ENCODE peak calls at places on chromosomes 4 and X, in eight cellular contexts. P is left lung; L is GM20000; Q is CD4-positive, alpha-beta T cell; B is choroid plexus epithelial cell; D is endothelial cell; V is nephron progenitor cell; Z is ovary. A is an unnamed sample.

GRCh38 chrX:72080800-72081199 is 50.9 kb downstream of the RTL5 start:
- DNase-seq in P (no peak), L (no peak), Q (no peak), B (no peak), D (no peak), V (no peak), Z (no peak), A (no peak)

GRCh38 chr4:3833326-3833989 is 67.3 kb downstream of the ADRA2C start:
- DNase-seq in P (peak), L (no peak), Q (no peak), B (no peak), D (no peak), V (no peak), Z (no peak), A (no peak)

GRCh38 chr4:170089743-170090666 is at the start of gene AADAT:
- DNase-seq in P (peak), L (peak), Q (no peak), B (peak), D (peak), V (peak), Z (peak), A (peak)

GRCh38 chrX:11355259-11355909 is 62.2 kb downstream of the AMELX start:
- DNase-seq in P (no peak), L (no peak), Q (no peak), B (no peak), D (no peak), V (no peak), Z (no peak), A (no peak)

GRCh38 chrX:18146954-18147353 is 73.7 kb downstream of the BEND2 start:
- DNase-seq in P (no peak), L (peak), Q (no peak), B (peak), D (peak), V (peak), Z (no peak), A (peak)

GRCh38 chr4:125594203-125594602 is 279.4 kb downstream of the FAT4 start:
- DNase-seq in P (no peak), L (no peak), Q (no peak), B (peak), D (no peak), V (no peak), Z (no peak), A (no peak)

GRCh38 chr4:122832732-122833131 is 6.1 kb downstream of the FGF2 start:
- DNase-seq in P (no peak), L (no peak), Q (no peak), B (peak), D (no peak), V (no peak), Z (no peak), A (no peak)

GRCh38 chr4:15414601-15415091 is 13.2 kb upstream of the C1QTNF7 start:
- DNase-seq in P (no peak), L (no peak), Q (no peak), B (peak), D (no peak), V (no peak), Z (no peak), A (no peak)

GRCh38 chr4:145805490-145805889 is 125.5 kb downstream of the C4orf51 start:
- DNase-seq in P (no peak), L (no peak), Q (no peak), B (peak), D (peak), V (no peak), Z (no peak), A (no peak)

GRCh38 chr4:109560687-109561452 is 824 bp downstream of the MCUB start:
- DNase-seq in P (peak), L (peak), Q (peak), B (peak), D (no peak), V (peak), Z (peak), A (peak)

GRCh38 chr4:151133311-151133710 is 33.9 kb downstream of the RPS3A start:
- DNase-seq in P (no peak), L (no peak), Q (no peak), B (no peak), D (no peak), V (no peak), Z (no peak), A (no peak)

GRCh38 chrX:9163153-9163790 is 129.3 kb upstream of the FAM9B start:
- DNase-seq in P (no peak), L (no peak), Q (no peak), B (peak), D (no peak), V (no peak), Z (no peak), A (no peak)

GRCh38 chr4:185573651-185574199 is 38.4 kb upstream of the PDLIM3 start:
- DNase-seq in P (no peak), L (no peak), Q (no peak), B (peak), D (peak), V (peak), Z (no peak), A (no peak)

GRCh38 chr4:15479089-15479912 is 9.6 kb downstream of the CC2D2A start:
- DNase-seq in P (no peak), L (peak), Q (no peak), B (peak), D (peak), V (peak), Z (peak), A (peak)

GRCh38 chr4:28435346-28435745 is 1574.7 kb downstream of the STIM2 start:
- DNase-seq in P (no peak), L (no peak), Q (no peak), B (no peak), D (no peak), V (no peak), Z (no peak), A (no peak)

GRCh38 chr4:99300934-99301333 is 10.1 kb upstream of the ADH1A start:
- DNase-seq in P (no peak), L (no peak), Q (no peak), B (peak), D (no peak), V (no peak), Z (peak), A (peak)

GRCh38 chr4:69089388-69089787 is 6.9 kb upstream of the UGT2B7 start:
- DNase-seq in P (no peak), L (no peak), Q (no peak), B (no peak), D (no peak), V (no peak), Z (no peak), A (no peak)

GRCh38 chrX:54786972-54787371 is 11.1 kb downstream of the ITIH6 start:
- DNase-seq in P (no peak), L (peak), Q (peak), B (no peak), D (no peak), V (peak), Z (no peak), A (no peak)

GRCh38 chr4:119040711-119041185 is 94.9 kb upstream of the MYOZ2 start:
- DNase-seq in P (no peak), L (no peak), Q (no peak), B (peak), D (no peak), V (no peak), Z (no peak), A (peak)

GRCh38 chrX:123738378-123738955 is 5.6 kb upstream of the THOC2 start:
- DNase-seq in P (no peak), L (no peak), Q (no peak), B (no peak), D (no peak), V (no peak), Z (no peak), A (no peak)

GRCh38 chrX:65985922-65986588 is 53.8 kb downstream of the VSIG4 start:
- DNase-seq in P (no peak), L (peak), Q (no peak), B (peak), D (peak), V (peak), Z (no peak), A (peak)

DNA sequence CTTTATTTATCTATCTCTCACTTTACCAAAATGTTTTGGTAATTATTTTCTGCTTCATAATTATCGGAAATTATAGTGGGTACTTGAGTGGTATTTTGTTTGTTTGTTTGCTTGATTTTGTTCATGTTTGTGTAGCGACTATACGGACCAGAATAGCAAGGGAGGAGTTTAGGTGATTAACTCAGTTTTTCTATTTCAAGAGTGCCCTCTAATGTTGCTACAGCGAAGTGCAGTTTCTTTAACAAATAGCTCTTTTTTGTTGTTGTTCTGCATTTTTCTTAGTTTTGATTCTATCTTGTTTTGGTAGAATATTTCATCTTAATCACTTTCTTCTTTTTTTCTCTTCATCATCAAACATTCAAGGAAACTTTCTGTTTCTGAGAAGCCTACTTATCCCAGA is 40.8 kb upstream of the QRFPR start:
- DNase-seq in P (no peak), L (no peak), Q (no peak), B (peak), D (no peak), V (no peak), Z (no peak), A (no peak)
- TF ChIP-seq CTCF in P (peak), L (no peak), Q (no peak), B (peak), D (peak), V (no peak), Z (no peak), A (peak)

DNA sequence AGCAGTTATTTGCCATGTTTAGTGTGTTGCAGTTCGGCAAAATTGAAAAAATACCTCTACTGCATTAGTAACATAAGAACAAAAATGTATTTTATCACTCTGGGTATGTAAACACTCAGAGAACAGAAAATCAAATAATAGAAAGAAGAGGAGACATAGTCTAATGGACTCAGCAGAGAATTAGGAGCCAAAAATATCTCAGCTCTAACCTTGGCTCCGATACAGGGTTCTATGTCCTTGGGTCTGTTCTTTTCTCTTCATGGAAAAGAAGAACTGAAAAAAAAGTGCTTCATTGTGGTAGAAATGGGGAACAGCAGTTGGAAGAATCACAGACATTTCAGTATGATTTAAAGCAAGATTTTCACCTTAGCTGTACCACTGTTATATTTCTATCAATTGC is 240.5 kb upstream of the CXXC4 start:
- DNase-seq in P (no peak), L (no peak), Q (no peak), B (no peak), D (no peak), V (no peak), Z (no peak), A (no peak)
- TF ChIP-seq CTCF in P (no peak), L (no peak), Q (no peak), B (no peak), D (no peak), V (no peak), Z (no peak), A (no peak)

GRCh38 chr4:907691-908437 is 24.3 kb downstream of the GAK start:
- DNase-seq in P (peak), L (no peak), Q (no peak), B (peak), D (no peak), V (no peak), Z (no peak), A (peak)

GRCh38 chr4:911221-911751 is 20.8 kb downstream of the GAK start:
- DNase-seq in P (peak), L (no peak), Q (no peak), B (no peak), D (no peak), V (no peak), Z (no peak), A (no peak)

GRCh38 chr4:910366-911091 is 21.6 kb downstream of the GAK start:
- DNase-seq in P (peak), L (no peak), Q (no peak), B (no peak), D (no peak), V (no peak), Z (no peak), A (no peak)

GRCh38 chr4:909131-909571 is 23.0 kb downstream of the GAK start:
- DNase-seq in P (peak), L (no peak), Q (no peak), B (no peak), D (no peak), V (no peak), Z (no peak), A (no peak)

DNA sequence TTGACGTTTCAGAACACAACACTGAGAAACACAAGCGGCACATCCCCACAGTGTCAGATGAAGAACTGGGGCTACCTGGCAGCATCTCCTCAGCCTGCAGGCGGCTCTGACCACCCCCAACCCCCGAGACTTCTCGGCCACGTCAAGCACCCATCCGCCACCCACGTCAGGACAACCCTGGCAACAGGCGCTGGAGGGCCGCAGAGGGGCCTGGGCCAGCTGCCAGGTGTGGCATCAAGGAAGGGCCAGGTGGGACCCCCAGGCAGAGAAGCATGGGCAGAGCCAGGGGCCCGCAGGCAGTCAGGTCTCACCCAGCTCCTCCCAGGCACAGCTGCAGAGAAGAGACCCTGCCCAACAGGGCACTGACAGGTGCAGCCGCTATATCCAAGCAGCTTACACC is 22.3 kb downstream of the GAK start:
- DNase-seq in P (peak), L (no peak), Q (no peak), B (no peak), D (no peak), V (no peak), Z (no peak), A (no peak)
- TF ChIP-seq CTCF in P (no peak), L (no peak), Q (no peak), B (no peak), D (no peak), V (no peak), Z (no peak), A (no peak)

GRCh38 chr4:171814545-171814944 is 1.3 kb downstream of the GALNTL6 start:
- DNase-seq in P (peak), L (no peak), Q (no peak), B (no peak), D (no peak), V (no peak), Z (no peak), A (no peak)

GRCh38 chr4:171809854-171810253 is 3.4 kb upstream of the GALNTL6 start:
- DNase-seq in P (no peak), L (no peak), Q (no peak), B (no peak), D (no peak), V (no peak), Z (no peak), A (no peak)

GRCh38 chr4:171817026-171817425 is 3.8 kb downstream of the GALNTL6 start:
- DNase-seq in P (no peak), L (no peak), Q (no peak), B (no peak), D (no peak), V (no peak), Z (no peak), A (no peak)

GRCh38 chr4:171812377-171813194 is 618 bp upstream of the GALNTL6 start:
- DNase-seq in P (peak), L (peak), Q (no peak), B (peak), D (peak), V (no peak), Z (no peak), A (no peak)

DNA sequence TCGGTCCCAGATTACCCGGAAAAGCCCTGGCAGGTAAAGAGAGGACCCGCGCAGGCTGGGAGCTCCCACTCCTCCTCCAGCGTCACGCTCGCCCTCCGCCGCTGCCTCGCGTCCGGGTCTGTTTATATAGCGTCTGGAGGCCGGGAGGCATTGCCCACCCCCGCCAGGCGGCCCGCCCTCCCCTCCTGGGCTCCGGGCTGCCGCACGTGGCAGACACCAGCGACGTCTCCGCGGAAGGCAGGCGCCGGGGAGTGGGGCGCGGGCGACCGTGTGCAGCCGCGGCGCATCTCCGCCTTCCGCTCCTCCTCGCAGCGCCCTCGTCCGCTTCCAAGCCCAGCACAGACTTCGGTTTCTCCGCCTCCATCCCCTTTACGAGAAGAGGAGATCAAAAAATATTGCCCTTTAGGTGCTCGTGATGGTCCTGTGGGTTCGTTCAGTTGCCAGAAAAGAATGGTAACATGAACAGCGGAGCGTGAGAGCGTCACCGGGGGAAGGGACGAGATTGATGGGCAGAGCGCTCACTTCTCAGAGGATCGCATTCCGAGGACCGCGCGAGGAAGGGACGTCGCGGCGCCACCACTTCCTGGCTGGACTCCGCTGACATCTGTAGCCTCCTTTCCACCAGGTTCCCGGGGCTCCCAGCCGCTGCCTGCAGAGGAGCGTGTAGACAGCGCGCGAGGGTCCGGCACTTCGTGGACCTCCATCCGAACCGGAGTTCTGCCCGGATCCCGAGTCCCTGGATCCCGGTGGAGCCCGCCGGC is at the start of gene GALNTL6:
- DNase-seq in P (peak), L (peak), Q (no peak), B (peak), D (peak), V (peak), Z (no peak), A (no peak)
- TF ChIP-seq CTCF in P (no peak), L (no peak), Q (no peak), B (no peak), D (no peak), V (no peak), Z (no peak), A (no peak)

GRCh38 chrX:129600981-129601424 is 53.8 kb downstream of the APLN start:
- DNase-seq in P (no peak), L (peak), Q (no peak), B (peak), D (no peak), V (peak), Z (peak), A (no peak)
- TF ChIP-seq CTCF in P (peak), L (peak), Q (peak), B (peak), D (peak), V (peak), Z (peak), A (peak)

GRCh38 chr4:32117696-32118095 is 1397.5 kb downstream of the PCDH7 start:
- DNase-seq in P (no peak), L (no peak), Q (no peak), B (no peak), D (no peak), V (no peak), Z (no peak), A (no peak)
- TF ChIP-seq CTCF in P (no peak), L (no peak), Q (no peak), B (peak), D (no peak), V (no peak), Z (no peak), A (no peak)

GRCh38 chr4:103634236-103634635 is 85.5 kb downstream of the TACR3 start:
- DNase-seq in P (no peak), L (no peak), Q (no peak), B (no peak), D (no peak), V (no peak), Z (no peak), A (no peak)
- TF ChIP-seq CTCF in P (no peak), L (no peak), Q (no peak), B (no peak), D (no peak), V (no peak), Z (no peak), A (no peak)

GRCh38 chrX:138298268-138298667 is 413.2 kb downstream of the FGF13 start:
- DNase-seq in P (no peak), L (no peak), Q (no peak), B (no peak), D (no peak), V (no peak), Z (no peak), A (no peak)
- TF ChIP-seq CTCF in P (no peak), L (no peak), Q (no peak), B (no peak), D (no peak), V (no peak), Z (no peak), A (no peak)

GRCh38 chr4:178275671-178276360 is 833.6 kb upstream of the AGA start:
- DNase-seq in P (no peak), L (no peak), Q (no peak), B (no peak), D (no peak), V (peak), Z (no peak), A (no peak)
- TF ChIP-seq CTCF in P (no peak), L (no peak), Q (no peak), B (no peak), D (peak), V (peak), Z (no peak), A (no peak)